ENCODE peak calls at places on chromosomes 16 and 17, in six cellular contexts. One of them, this sample, is unnamed.

GRCh38 chr17:58039975-58040374 is 32.9 kb upstream of the SRSF1 start:
- DNase-seq in prostate gland: no peak
- DNase-seq in HL-60: no peak
- DNase-seq in LNCaP clone FGC: no peak
- DNase-seq in dorsolateral prefrontal cortex: no peak
- DNase-seq in ascending aorta: no peak
- DNase-seq in this sample: no peak

GRCh38 chr17:30278032-30278431 is 13.7 kb downstream of the BLMH start:
- DNase-seq in prostate gland: no peak
- DNase-seq in HL-60: no peak
- DNase-seq in LNCaP clone FGC: no peak
- DNase-seq in dorsolateral prefrontal cortex: no peak
- DNase-seq in ascending aorta: no peak
- DNase-seq in this sample: no peak

GRCh38 chr16:85029413-85029794 is 1.8 kb downstream of the KIAA0513 start:
- DNase-seq in prostate gland: peak
- DNase-seq in HL-60: no peak
- DNase-seq in LNCaP clone FGC: no peak
- DNase-seq in dorsolateral prefrontal cortex: peak
- DNase-seq in ascending aorta: no peak
- DNase-seq in this sample: no peak

GRCh38 chr17:44007346-44008204 is 3.2 kb downstream of the NAGS start:
- DNase-seq in prostate gland: no peak
- DNase-seq in HL-60: no peak
- DNase-seq in LNCaP clone FGC: no peak
- DNase-seq in dorsolateral prefrontal cortex: no peak
- DNase-seq in ascending aorta: no peak
- DNase-seq in this sample: no peak

GRCh38 chr17:35540589-35541404 is 3.3 kb upstream of the SLFN12L start:
- DNase-seq in prostate gland: no peak
- DNase-seq in HL-60: no peak
- DNase-seq in LNCaP clone FGC: no peak
- DNase-seq in dorsolateral prefrontal cortex: no peak
- DNase-seq in ascending aorta: peak
- DNase-seq in this sample: no peak

GRCh38 chr16:47905771-47906170 is 250.0 kb downstream of the ABCC12 start:
- DNase-seq in prostate gland: no peak
- DNase-seq in HL-60: no peak
- DNase-seq in LNCaP clone FGC: no peak
- DNase-seq in dorsolateral prefrontal cortex: no peak
- DNase-seq in ascending aorta: no peak
- DNase-seq in this sample: no peak

GRCh38 chr16:72915331-72915730 is 132.6 kb downstream of the ZFHX3 start:
- DNase-seq in prostate gland: no peak
- DNase-seq in HL-60: no peak
- DNase-seq in LNCaP clone FGC: no peak
- DNase-seq in dorsolateral prefrontal cortex: no peak
- DNase-seq in ascending aorta: no peak
- DNase-seq in this sample: no peak

GRCh38 chr16:65958096-65958495 is 408.4 kb upstream of the CDH5 start:
- DNase-seq in prostate gland: no peak
- DNase-seq in HL-60: no peak
- DNase-seq in LNCaP clone FGC: no peak
- DNase-seq in dorsolateral prefrontal cortex: no peak
- DNase-seq in ascending aorta: no peak
- DNase-seq in this sample: no peak

GRCh38 chr16:455453-455852 is 30.0 kb downstream of the RAB11FIP3 start:
- DNase-seq in prostate gland: no peak
- DNase-seq in HL-60: no peak
- DNase-seq in LNCaP clone FGC: no peak
- DNase-seq in dorsolateral prefrontal cortex: no peak
- DNase-seq in ascending aorta: no peak
- DNase-seq in this sample: no peak

GRCh38 chr16:31700530-31701388 is 172.8 kb upstream of the ZNF267 start:
- DNase-seq in prostate gland: peak
- DNase-seq in HL-60: no peak
- DNase-seq in LNCaP clone FGC: peak
- DNase-seq in dorsolateral prefrontal cortex: peak
- DNase-seq in ascending aorta: peak
- DNase-seq in this sample: peak

GRCh38 chr17:35299108-35299507 is 56.2 kb downstream of the SLFN5 start:
- DNase-seq in prostate gland: peak
- DNase-seq in HL-60: no peak
- DNase-seq in LNCaP clone FGC: peak
- DNase-seq in dorsolateral prefrontal cortex: no peak
- DNase-seq in ascending aorta: no peak
- DNase-seq in this sample: no peak

GRCh38 chr17:66829883-66830282 is 5.0 kb upstream of the CACNG5 start:
- DNase-seq in prostate gland: no peak
- DNase-seq in HL-60: no peak
- DNase-seq in LNCaP clone FGC: no peak
- DNase-seq in dorsolateral prefrontal cortex: no peak
- DNase-seq in ascending aorta: no peak
- DNase-seq in this sample: peak

GRCh38 chr16:20610192-20610891 is 34.2 kb upstream of the ACSM2B start:
- DNase-seq in prostate gland: no peak
- DNase-seq in HL-60: no peak
- DNase-seq in LNCaP clone FGC: no peak
- DNase-seq in dorsolateral prefrontal cortex: no peak
- DNase-seq in ascending aorta: peak
- DNase-seq in this sample: no peak

GRCh38 chr16:1181715-1182671 is 29.1 kb downstream of the CACNA1H start:
- DNase-seq in prostate gland: no peak
- DNase-seq in HL-60: no peak
- DNase-seq in LNCaP clone FGC: no peak
- DNase-seq in dorsolateral prefrontal cortex: peak
- DNase-seq in ascending aorta: peak
- DNase-seq in this sample: peak

GRCh38 chr17:68437979-68438877 is 19.1 kb downstream of the WIPI1 start:
- DNase-seq in prostate gland: no peak
- DNase-seq in HL-60: no peak
- DNase-seq in LNCaP clone FGC: no peak
- DNase-seq in dorsolateral prefrontal cortex: no peak
- DNase-seq in ascending aorta: no peak
- DNase-seq in this sample: no peak

GRCh38 chr17:8015236-8015956 is 13.0 kb downstream of the GUCY2D start:
- DNase-seq in prostate gland: no peak
- DNase-seq in HL-60: no peak
- DNase-seq in LNCaP clone FGC: no peak
- DNase-seq in dorsolateral prefrontal cortex: no peak
- DNase-seq in ascending aorta: peak
- DNase-seq in this sample: no peak

GRCh38 chr17:8014558-8014850 is 12.1 kb downstream of the GUCY2D start:
- DNase-seq in prostate gland: no peak
- DNase-seq in HL-60: no peak
- DNase-seq in LNCaP clone FGC: no peak
- DNase-seq in dorsolateral prefrontal cortex: no peak
- DNase-seq in ascending aorta: no peak
- DNase-seq in this sample: no peak

GRCh38 chr17:8018436-8018835 is 16.0 kb downstream of the GUCY2D start:
- DNase-seq in prostate gland: no peak
- DNase-seq in HL-60: no peak
- DNase-seq in LNCaP clone FGC: no peak
- DNase-seq in dorsolateral prefrontal cortex: no peak
- DNase-seq in ascending aorta: peak
- DNase-seq in this sample: no peak

GRCh38 chr17:8015957-8016631 is 13.7 kb downstream of the GUCY2D start:
- DNase-seq in prostate gland: peak
- DNase-seq in HL-60: no peak
- DNase-seq in LNCaP clone FGC: no peak
- DNase-seq in dorsolateral prefrontal cortex: peak
- DNase-seq in ascending aorta: peak
- DNase-seq in this sample: peak

DNA sequence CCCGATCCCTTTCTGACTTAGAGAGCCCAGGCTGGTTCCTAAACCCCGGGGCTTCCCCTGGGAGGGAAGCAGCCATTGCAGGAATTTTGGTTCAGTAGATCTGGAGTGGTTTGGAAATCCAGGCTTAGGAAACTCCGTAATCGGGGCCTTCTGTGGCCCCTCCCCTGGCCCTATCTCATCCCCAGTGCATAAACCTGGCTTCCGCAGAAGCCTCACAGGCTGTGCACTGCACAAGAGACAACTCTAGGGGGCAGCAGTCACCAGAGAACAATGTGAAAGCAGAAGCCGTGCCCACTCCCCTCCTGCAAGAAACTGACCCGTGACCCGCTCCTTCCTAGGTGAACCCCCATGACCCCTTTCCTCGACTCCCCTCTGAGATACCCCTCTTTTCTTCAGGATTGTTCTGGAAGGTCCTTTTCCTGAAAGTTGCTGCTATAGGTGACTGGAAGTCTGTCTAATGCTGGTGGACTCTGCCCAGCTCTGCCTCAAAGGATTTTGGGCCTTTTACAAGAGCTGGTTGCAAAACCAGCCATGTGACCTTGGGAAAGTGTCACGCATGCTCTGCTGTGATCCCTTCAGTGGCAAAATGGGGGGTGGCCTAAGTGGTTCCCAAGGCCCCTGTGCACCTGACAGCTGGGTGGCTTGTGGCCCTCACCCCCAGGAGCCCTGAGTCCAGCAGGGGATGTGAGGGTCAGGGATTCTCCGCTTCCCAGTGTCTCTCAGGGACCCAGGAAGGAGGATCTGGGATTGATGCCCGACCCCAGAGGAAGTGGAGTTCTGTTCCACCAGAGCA is 14.4 kb downstream of the GUCY2D start:
- DNase-seq in prostate gland: peak
- DNase-seq in HL-60: no peak
- DNase-seq in LNCaP clone FGC: no peak
- DNase-seq in dorsolateral prefrontal cortex: peak
- DNase-seq in ascending aorta: peak
- DNase-seq in this sample: peak
- TF ChIP-seq CTCF in prostate gland: no peak
- TF ChIP-seq CTCF in HL-60: no peak
- TF ChIP-seq CTCF in LNCaP clone FGC: peak
- TF ChIP-seq CTCF in dorsolateral prefrontal cortex: peak
- TF ChIP-seq CTCF in ascending aorta: peak
- TF ChIP-seq CTCF in this sample: peak

GRCh38 chr16:2952679-2953078 is 11.4 kb upstream of the KREMEN2 start:
- DNase-seq in prostate gland: peak
- DNase-seq in HL-60: no peak
- DNase-seq in LNCaP clone FGC: no peak
- DNase-seq in dorsolateral prefrontal cortex: peak
- DNase-seq in ascending aorta: no peak
- DNase-seq in this sample: no peak

GRCh38 chr16:2949705-2950399 is 14.2 kb upstream of the KREMEN2 start:
- DNase-seq in prostate gland: no peak
- DNase-seq in HL-60: no peak
- DNase-seq in LNCaP clone FGC: no peak
- DNase-seq in dorsolateral prefrontal cortex: no peak
- DNase-seq in ascending aorta: peak
- DNase-seq in this sample: no peak

GRCh38 chr16:2948807-2949704 is 15.0 kb upstream of the KREMEN2 start:
- DNase-seq in prostate gland: no peak
- DNase-seq in HL-60: no peak
- DNase-seq in LNCaP clone FGC: no peak
- DNase-seq in dorsolateral prefrontal cortex: no peak
- DNase-seq in ascending aorta: peak
- DNase-seq in this sample: no peak

GRCh38 chr16:2950400-2950724 is 13.7 kb upstream of the KREMEN2 start:
- DNase-seq in prostate gland: no peak
- DNase-seq in HL-60: no peak
- DNase-seq in LNCaP clone FGC: no peak
- DNase-seq in dorsolateral prefrontal cortex: no peak
- DNase-seq in ascending aorta: no peak
- DNase-seq in this sample: no peak

DNA sequence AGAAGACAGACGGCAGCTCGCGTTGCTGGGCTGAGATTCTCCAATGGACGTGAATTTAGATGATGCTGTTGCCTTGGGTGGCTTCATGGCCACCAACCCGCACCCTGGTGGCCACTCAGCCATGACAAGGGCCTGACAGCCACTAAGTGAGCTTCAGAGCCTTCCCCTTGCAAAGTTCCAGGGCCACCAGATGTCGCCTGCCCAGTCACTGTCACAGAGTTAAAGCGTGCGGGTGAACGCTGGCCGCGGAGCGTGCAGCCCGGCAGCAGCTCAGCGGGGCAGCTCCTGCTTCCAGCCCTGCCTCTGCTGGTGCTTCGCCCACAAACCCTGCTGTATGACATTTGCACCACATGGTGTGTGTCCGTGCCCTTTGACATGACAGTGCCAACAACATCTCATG is 13.3 kb upstream of the KREMEN2 start:
- DNase-seq in prostate gland: no peak
- DNase-seq in HL-60: no peak
- DNase-seq in LNCaP clone FGC: no peak
- DNase-seq in dorsolateral prefrontal cortex: no peak
- DNase-seq in ascending aorta: no peak
- DNase-seq in this sample: no peak
- TF ChIP-seq CTCF in prostate gland: no peak
- TF ChIP-seq CTCF in HL-60: no peak
- TF ChIP-seq CTCF in LNCaP clone FGC: no peak
- TF ChIP-seq CTCF in dorsolateral prefrontal cortex: no peak
- TF ChIP-seq CTCF in ascending aorta: no peak
- TF ChIP-seq CTCF in this sample: no peak

DNA sequence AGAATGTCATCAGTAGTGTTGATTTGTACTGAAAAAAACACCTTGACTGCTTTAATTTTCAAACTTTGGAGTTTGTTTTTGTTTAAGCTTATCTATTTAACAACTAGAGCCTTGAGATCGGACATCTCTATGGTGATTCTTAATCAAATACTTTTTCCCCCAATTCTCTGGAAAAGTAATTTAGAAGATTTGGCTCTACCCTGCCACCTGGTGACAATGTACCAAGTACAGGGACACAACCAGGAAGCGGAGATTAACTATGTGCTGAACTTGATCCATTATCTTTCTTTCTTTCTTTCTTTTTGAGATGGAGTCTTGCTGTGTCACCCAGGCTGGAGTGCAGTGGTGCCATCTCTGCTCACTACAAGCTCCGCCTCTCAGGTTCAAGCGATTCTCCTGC is 30.8 kb downstream of the USP43 start:
- DNase-seq in prostate gland: no peak
- DNase-seq in HL-60: no peak
- DNase-seq in LNCaP clone FGC: no peak
- DNase-seq in dorsolateral prefrontal cortex: no peak
- DNase-seq in ascending aorta: no peak
- DNase-seq in this sample: no peak
- TF ChIP-seq CTCF in prostate gland: no peak
- TF ChIP-seq CTCF in HL-60: no peak
- TF ChIP-seq CTCF in LNCaP clone FGC: peak
- TF ChIP-seq CTCF in dorsolateral prefrontal cortex: no peak
- TF ChIP-seq CTCF in ascending aorta: no peak
- TF ChIP-seq CTCF in this sample: no peak

DNA sequence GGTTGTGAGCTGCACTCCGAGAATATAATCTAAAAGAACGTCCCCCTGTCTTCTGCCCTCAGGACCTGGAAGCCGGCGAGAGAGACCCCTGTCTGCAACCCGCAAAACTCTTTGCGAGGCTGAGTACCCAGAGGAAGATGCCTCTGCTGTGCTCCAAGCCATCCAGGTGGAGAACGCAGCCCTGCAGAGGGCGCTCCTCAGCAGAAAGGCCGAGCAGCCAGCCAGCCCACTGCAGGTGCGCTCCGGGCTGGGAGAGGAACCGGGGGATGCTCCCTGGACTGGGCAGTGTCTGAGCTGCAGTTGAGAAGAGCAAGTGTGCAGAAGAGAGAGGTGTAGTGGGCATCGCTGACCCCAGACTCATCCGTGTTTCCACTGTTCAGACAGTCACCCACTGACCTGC is 148.3 kb downstream of the KATNIP start:
- DNase-seq in prostate gland: no peak
- DNase-seq in HL-60: no peak
- DNase-seq in LNCaP clone FGC: no peak
- DNase-seq in dorsolateral prefrontal cortex: no peak
- DNase-seq in ascending aorta: peak
- DNase-seq in this sample: peak
- TF ChIP-seq CTCF in prostate gland: no peak
- TF ChIP-seq CTCF in HL-60: no peak
- TF ChIP-seq CTCF in LNCaP clone FGC: peak
- TF ChIP-seq CTCF in dorsolateral prefrontal cortex: no peak
- TF ChIP-seq CTCF in ascending aorta: no peak
- TF ChIP-seq CTCF in this sample: peak

This sample was measured in nephron progenitor cell.